ENCODE peak calls at places on chromosome 6, in ten cellular contexts. K is GM23338; X is pancreas; N is CD8-positive, alpha-beta T cell; T is lung; V is cardiac muscle cell; P is naive thymus-derived CD4-positive, alpha-beta T cell; S is IMR-90; Z is body of pancreas; Q is SK-N-SH. Y is an unnamed sample.

GRCh38 chr6:56491606-56492328 is 150.9 kb downstream of the DST start:
- DNase-seq in K (no peak), X (no peak), N (no peak), T (no peak), V (no peak), P (no peak), S (no peak), Z (no peak), Q (no peak), Y (no peak)

GRCh38 chr6:131923356-131923755 is 27.8 kb downstream of the CCN2 start:
- DNase-seq in K (peak; percentile 88), X (no peak), N (no peak), T (peak; percentile 69), V (peak; percentile 81), P (no peak), S (peak; percentile 57), Z (peak; percentile 70), Q (peak; percentile 37), Y (peak; percentile 72)

GRCh38 chr6:56856036-56856580 is 98.8 kb upstream of the BEND6 start:
- DNase-seq in K (no peak), X (no peak), N (no peak), T (no peak), V (no peak), P (no peak), S (peak; percentile 17), Z (no peak), Q (no peak), Y (no peak)

GRCh38 chr6:79833806-79834205 is 113.5 kb downstream of the ELOVL4 start:
- DNase-seq in K (no peak), X (no peak), N (no peak), T (no peak), V (no peak), P (no peak), S (no peak), Z (no peak), Q (no peak), Y (no peak)

GRCh38 chr6:161001421-161001820 is 9.9 kb downstream of the MAP3K4 start:
- DNase-seq in K (no peak), X (no peak), N (no peak), T (peak; percentile 44), V (no peak), P (no peak), S (no peak), Z (peak; percentile 44), Q (no peak), Y (no peak)

GRCh38 chr6:71404967-71405278 is 116.3 kb downstream of the OGFRL1 start:
- DNase-seq in K (no peak), X (no peak), N (no peak), T (no peak), V (no peak), P (no peak), S (no peak), Z (no peak), Q (no peak), Y (no peak)

GRCh38 chr6:11710968-11711643 is 67.5 kb downstream of the ADTRP start:
- DNase-seq in K (no peak), X (no peak), N (no peak), T (no peak), V (no peak), P (no peak), S (no peak), Z (no peak), Q (no peak), Y (no peak)

GRCh38 chr6:82365011-82365751 is 1.6 kb downstream of the TPBG start:
- DNase-seq in K (peak; percentile 75), X (peak; percentile 76), N (no peak), T (no peak), V (peak; percentile 59), P (no peak), S (peak; percentile 35), Z (peak; percentile 44), Q (peak; percentile 73), Y (peak; percentile 43)

GRCh38 chr6:4355241-4355640 is 219.9 kb upstream of the ECI2 start:
- DNase-seq in K (no peak), X (no peak), N (no peak), T (no peak), V (peak; percentile 46), P (no peak), S (peak; percentile 95), Z (no peak), Q (no peak), Y (no peak)

GRCh38 chr6:134980846-134981245 is 30.9 kb upstream of the ALDH8A1 start:
- DNase-seq in K (no peak), X (no peak), N (no peak), T (no peak), V (no peak), P (no peak), S (no peak), Z (no peak), Q (no peak), Y (no peak)

GRCh38 chr6:2514965-2515543 is 235.7 kb downstream of the MYLK4 start:
- DNase-seq in K (no peak), X (no peak), N (no peak), T (no peak), V (no peak), P (no peak), S (no peak), Z (peak; percentile 16), Q (no peak), Y (peak; percentile 63)

GRCh38 chr6:136666041-136666440 is 115.8 kb upstream of the MAP7 start:
- DNase-seq in K (no peak), X (no peak), N (no peak), T (no peak), V (no peak), P (no peak), S (no peak), Z (no peak), Q (no peak), Y (no peak)

GRCh38 chr6:152769159-152769558 is 18.6 kb downstream of the VIP start:
- DNase-seq in K (no peak), X (no peak), N (no peak), T (no peak), V (no peak), P (no peak), S (no peak), Z (no peak), Q (no peak), Y (no peak)

GRCh38 chr6:136284909-136285308 is 4.7 kb downstream of the BCLAF1 start:
- DNase-seq in K (peak; percentile 15), X (no peak), N (no peak), T (no peak), V (no peak), P (no peak), S (peak; percentile 77), Z (no peak), Q (no peak), Y (no peak)

GRCh38 chr6:14521141-14521540 is 403.6 kb downstream of the CD83 start:
- DNase-seq in K (no peak), X (no peak), N (no peak), T (no peak), V (no peak), P (no peak), S (no peak), Z (no peak), Q (no peak), Y (no peak)

GRCh38 chr6:14520029-14520428 is 402.5 kb downstream of the CD83 start:
- DNase-seq in K (no peak), X (no peak), N (no peak), T (no peak), V (no peak), P (no peak), S (peak; percentile 38), Z (no peak), Q (no peak), Y (no peak)

GRCh38 chr6:14518515-14519217 is 401.1 kb downstream of the CD83 start:
- DNase-seq in K (no peak), X (no peak), N (no peak), T (no peak), V (peak; percentile 16), P (no peak), S (peak; percentile 12), Z (no peak), Q (peak; percentile 85), Y (no peak)

GRCh38 chr6:14517536-14518105 is 400.0 kb downstream of the CD83 start:
- DNase-seq in K (no peak), X (no peak), N (no peak), T (no peak), V (no peak), P (no peak), S (no peak), Z (no peak), Q (peak; percentile 30), Y (no peak)

DNA sequence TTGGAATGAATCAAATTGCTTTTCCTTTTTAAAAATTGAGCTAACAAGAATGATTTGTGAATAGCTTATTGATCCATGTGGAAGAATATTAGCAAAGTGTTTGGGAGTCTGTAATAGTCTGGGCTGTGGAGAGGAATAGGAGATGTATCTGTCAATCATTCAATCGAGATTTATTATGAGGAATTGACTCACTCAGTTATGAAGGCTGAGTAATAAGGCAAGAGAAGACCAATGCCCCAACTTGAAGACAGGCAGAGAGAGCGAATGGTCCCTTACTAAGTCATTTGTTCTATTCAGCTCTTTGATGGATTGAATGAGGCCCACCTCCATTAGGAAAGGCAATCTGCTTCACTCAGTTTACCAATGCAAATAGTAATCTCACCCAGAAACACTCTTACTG is 403.0 kb downstream of the CD83 start:
- DNase-seq in K (no peak), X (no peak), N (no peak), T (no peak), V (no peak), P (no peak), S (no peak), Z (no peak), Q (no peak), Y (no peak)
- H3K4me1 ChIP-seq in K (peaks cover 3% of the 10 kb centered on the region), X (no peaks in the 10 kb centered on the region), N (no peaks in the 10 kb centered on the region), T (no peaks in the 10 kb centered on the region), V (peaks cover 10% of the 10 kb centered on the region), P (no peaks in the 10 kb centered on the region), S (peaks cover 4% of the 10 kb centered on the region), Z (no peaks in the 10 kb centered on the region), Q (no peaks in the 10 kb centered on the region), Y (no peaks in the 10 kb centered on the region)

DNA sequence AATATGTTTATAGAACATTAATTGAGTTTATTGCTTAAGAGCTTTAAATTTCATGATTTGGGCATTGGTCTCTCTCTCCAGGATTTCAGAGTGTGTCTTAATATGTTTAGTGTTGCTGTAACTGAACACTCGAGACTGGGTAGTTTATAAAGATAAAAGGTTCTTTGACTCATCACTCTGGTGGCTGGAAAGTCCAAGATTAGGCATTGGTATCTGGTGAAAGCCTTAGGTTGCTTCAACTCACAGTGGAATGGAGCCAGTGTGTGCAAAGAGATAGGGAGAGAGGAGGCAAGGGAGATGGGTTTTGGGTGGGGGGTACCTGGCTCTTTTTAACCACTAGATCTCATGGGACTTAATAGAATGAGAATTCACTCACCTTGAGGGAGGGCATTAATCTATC is 35.6 kb upstream of the DTNBP1 start:
- DNase-seq in K (no peak), X (no peak), N (no peak), T (no peak), V (no peak), P (no peak), S (no peak), Z (no peak), Q (no peak), Y (no peak)
- H3K27me3 ChIP-seq in K (no peaks in the 10 kb centered on the region), X (no peaks in the 10 kb centered on the region), N (no peaks in the 10 kb centered on the region), T (no peaks in the 10 kb centered on the region), V (no peaks in the 10 kb centered on the region), P (no peaks in the 10 kb centered on the region), S (peaks cover 11% of the 10 kb centered on the region), Z (no peaks in the 10 kb centered on the region), Q (no peaks in the 10 kb centered on the region), Y (no peaks in the 10 kb centered on the region)

GRCh38 chr6:168937061-168937460 is 316.6 kb downstream of the THBS2 start:
- DNase-seq in K (no peak), X (no peak), N (no peak), T (no peak), V (no peak), P (no peak), S (peak; percentile 12), Z (no peak), Q (no peak), Y (no peak)
- H3K4me1 ChIP-seq in K (no peaks in the 10 kb centered on the region), X (no peaks in the 10 kb centered on the region), N (no peaks in the 10 kb centered on the region), T (no peaks in the 10 kb centered on the region), V (no peaks in the 10 kb centered on the region), P (no peaks in the 10 kb centered on the region), S (peaks cover 2% of the 10 kb centered on the region), Z (no peaks in the 10 kb centered on the region), Q (no peaks in the 10 kb centered on the region), Y (no peaks in the 10 kb centered on the region)

GRCh38 chr6:63533952-63534351 is 38.3 kb upstream of the LOC128125822 start:
- DNase-seq in K (no peak), X (no peak), N (no peak), T (no peak), V (no peak), P (no peak), S (no peak), Z (no peak), Q (no peak), Y (no peak)
- H3K27me3 ChIP-seq in K (no peaks in the 10 kb centered on the region), X (no peaks in the 10 kb centered on the region), N (no peaks in the 10 kb centered on the region), T (no peaks in the 10 kb centered on the region), V (peaks cover 39% of the 10 kb centered on the region), P (no peaks in the 10 kb centered on the region), S (no peaks in the 10 kb centered on the region), Z (no peaks in the 10 kb centered on the region), Q (no peaks in the 10 kb centered on the region), Y (no peaks in the 10 kb centered on the region)

Y was measured in colonic mucosa.